ENCODE peak calls at places on chromosomes 11 and 22, in ten cellular contexts. N is astrocyte of the spinal cord, U is IMR-90, M is dorsolateral prefrontal cortex, G is AG10803, O is A549, I is GM23338, S is fibroblast of pulmonary artery, E is GM13976, D is coronary artery. Y is an unnamed sample.

GRCh38 chr11:12888525-12889158 is 120.5 kb upstream of the RASSF10 start:
- DNase-seq in U (peak; percentile 90), E (peak; percentile 78), N (peak; percentile 96), D (peak; percentile 87), I (peak; percentile 94), M (peak; percentile 90), G (peak; percentile 87), S (peak; percentile 96), O (peak; percentile 77), Y (peak; percentile 67)

GRCh38 chr11:46718155-46719019 is 626 bp upstream of the F2 start:
- DNase-seq in N (no peak), O (peak; percentile 87), I (peak; percentile 43), M (no peak), S (peak; percentile 18), E (no peak), U (no peak), G (no peak), D (no peak), Y (no peak)

GRCh38 chr11:111344032-111344431 is 35.0 kb downstream of the POU2AF1 start:
- DNase-seq in O (peak; percentile 49), I (no peak), S (peak; percentile 74), G (peak; percentile 80), U (peak; percentile 79), D (no peak), N (peak; percentile 53), E (no peak), M (no peak), Y (no peak)

GRCh38 chr11:78985654-78986053 is 411.0 kb upstream of the NARS2 start:
- DNase-seq in I (no peak), G (no peak), U (no peak), O (no peak), S (no peak), N (no peak), E (no peak), M (no peak), D (no peak), Y (no peak)

GRCh38 chr11:28677719-28678118 is 569.5 kb downstream of the METTL15 start:
- DNase-seq in G (no peak), D (no peak), U (no peak), I (no peak), N (no peak), M (no peak), O (no peak), E (no peak), S (no peak), Y (no peak)

GRCh38 chr22:20751185-20751851 is 22.6 kb upstream of the SERPIND1 start:
- DNase-seq in N (no peak), M (no peak), U (no peak), G (no peak), I (peak; percentile 75), S (no peak), E (no peak), O (no peak), D (no peak), Y (no peak)

GRCh38 chr11:115415939-115416338 is 88.3 kb downstream of the CADM1 start:
- DNase-seq in D (no peak), E (no peak), M (no peak), G (no peak), O (no peak), N (no peak), I (no peak), S (no peak), U (no peak), Y (no peak)

GRCh38 chr11:2701230-2701629 is 1.4 kb upstream of the KCNQ1OT1 start:
- DNase-seq in M (no peak), G (no peak), I (no peak), S (no peak), U (no peak), E (no peak), O (no peak), D (peak; percentile 66), N (no peak), Y (no peak)

GRCh38 chr22:17115311-17115710 is 5.8 kb downstream of the TMEM121B start:
- DNase-seq in M (no peak), N (no peak), U (no peak), O (no peak), E (no peak), I (no peak), D (no peak), S (no peak), G (no peak), Y (no peak)

GRCh38 chr22:27115816-27116256 is 458.4 kb downstream of the MIAT start:
- DNase-seq in D (peak; percentile 21), N (peak; percentile 94), I (no peak), E (no peak), U (peak; percentile 87), M (no peak), S (peak; percentile 58), O (peak; percentile 92), G (peak; percentile 79), Y (no peak)

DNA sequence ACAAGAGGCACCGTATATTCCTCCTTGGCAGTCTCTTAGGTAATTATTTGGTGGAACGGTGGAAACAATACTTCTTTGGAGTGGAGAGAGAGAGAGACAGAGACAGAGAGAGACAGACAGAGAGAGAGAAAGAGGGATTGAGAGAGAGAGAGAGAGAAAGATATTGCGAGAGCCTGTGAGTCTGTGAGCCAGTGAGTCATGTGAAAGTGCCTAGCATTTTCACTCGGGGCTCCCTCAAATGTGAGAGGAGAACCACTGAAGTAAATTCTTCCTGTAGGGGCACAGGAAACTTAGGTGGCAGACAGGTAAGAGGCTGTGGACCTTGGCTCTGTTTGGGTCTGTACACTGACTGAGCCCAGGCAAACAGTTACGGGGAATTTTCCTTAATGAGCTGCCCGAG is 31.6 kb upstream of the SNX19 start:
- DNase-seq in G (no peak), D (no peak), M (no peak), O (no peak), E (no peak), S (no peak), N (no peak), U (peak; percentile 36), I (no peak), Y (no peak)
- TF ChIP-seq CTCF in G (no peak), D (no peak), M (no peak), O (no peak), E (no peak), S (no peak), N (no peak), U (no peak), I (no peak), Y (no peak)

GRCh38 chr22:37930952-37931440 is 22.4 kb downstream of the C22orf23 start:
- DNase-seq in G (no peak), S (no peak), I (no peak), U (no peak), E (no peak), O (no peak), D (no peak), N (no peak), M (no peak), Y (no peak)

GRCh38 chr22:37932401-37932800 is 21.0 kb downstream of the C22orf23 start:
- DNase-seq in E (no peak), N (no peak), G (no peak), U (no peak), I (no peak), S (no peak), M (no peak), D (no peak), O (no peak), Y (no peak)

GRCh38 chr22:37929390-37929789 is 23.3 kb downstream of the MICALL1 start:
- DNase-seq in M (no peak), O (no peak), G (no peak), S (no peak), U (no peak), N (no peak), D (no peak), E (no peak), I (no peak), Y (no peak)

GRCh38 chr22:37931893-37932389 is 21.5 kb downstream of the C22orf23 start:
- DNase-seq in I (no peak), N (no peak), G (no peak), O (no peak), D (no peak), E (no peak), S (no peak), M (no peak), U (no peak), Y (no peak)

GRCh38 chr22:37930270-37930951 is 23.0 kb downstream of the C22orf23 start:
- DNase-seq in I (peak; percentile 61), G (peak; percentile 37), S (peak; percentile 34), U (peak; percentile 14), E (peak; percentile 66), M (peak; percentile 29), D (no peak), N (no peak), O (peak; percentile 28), Y (peak; percentile 67)
- TF ChIP-seq CTCF in I (peak; percentile 69), G (peak; percentile 65), S (peak; percentile 52), U (peak; percentile 55), E (no peak), M (peak; percentile 58), D (no peak), N (peak; percentile 69), O (peak; percentile 37), Y (peak; percentile 15)

DNA sequence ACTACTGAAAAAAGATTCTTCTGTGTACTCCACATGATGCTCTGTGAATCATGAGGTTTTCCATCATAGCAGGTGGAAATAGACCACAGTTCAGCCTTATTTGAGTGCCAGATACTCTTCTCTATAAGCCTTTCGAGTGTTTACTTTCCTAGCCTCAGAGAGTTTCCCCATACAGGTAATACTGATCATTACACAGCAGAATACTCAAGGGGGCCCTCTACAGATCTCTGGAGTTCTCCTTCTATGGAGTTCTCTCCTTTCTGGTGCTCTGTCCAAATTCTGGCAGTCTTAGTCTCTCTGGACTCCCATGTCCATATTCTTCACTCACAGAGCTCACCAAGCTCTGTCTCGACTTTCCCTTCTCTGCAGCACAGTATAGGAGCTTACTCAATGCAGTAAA is 175.7 kb upstream of the CARD18 start:
- DNase-seq in O (peak; percentile 0), U (no peak), G (no peak), I (peak; percentile 57), S (no peak), E (no peak), D (no peak), M (no peak), N (no peak), Y (no peak)
- TF ChIP-seq CTCF in O (no peak), U (no peak), G (no peak), I (peak; percentile 30), S (no peak), E (no peak), D (no peak), M (no peak), N (no peak), Y (no peak)

GRCh38 chr11:62934496-62934785 is 13.3 kb upstream of the CHRM1 start:
- DNase-seq in G (no peak), O (no peak), E (no peak), N (no peak), D (no peak), S (no peak), M (no peak), U (no peak), I (peak; percentile 57), Y (no peak)
- TF ChIP-seq CTCF in G (no peak), O (no peak), E (no peak), N (no peak), D (no peak), S (no peak), M (no peak), U (no peak), I (no peak), Y (no peak)

GRCh38 chr11:112797653-112798293 is 163.4 kb upstream of the NCAM1 start:
- DNase-seq in O (peak; percentile 12), I (peak; percentile 70), G (peak; percentile 20), U (no peak), M (peak; percentile 84), D (peak; percentile 68), S (peak; percentile 62), E (peak; percentile 60), N (peak; percentile 46), Y (peak; percentile 44)
- TF ChIP-seq CTCF in O (no peak), I (peak; percentile 80), G (peak; percentile 50), U (peak; percentile 4), M (peak; percentile 59), D (no peak), S (peak; percentile 68), E (peak; percentile 25), N (peak; percentile 47), Y (no peak)

Y was measured in GM20000.